ENCODE peak calls at places on chromosomes 5 and 9, in four cellular contexts. H is CD8-positive, alpha-beta T cell; S is neural progenitor cell; U is heart right ventricle. Y is an unnamed sample. For H3K4me1, the result is how much of the 10 kb centered on the place peaks cover.

GRCh38 chr9:38160613-38161215 is 91.7 kb upstream of the SHB start:
- DNase-seq in S (peak), U (peak), H (peak), Y (peak)

GRCh38 chr5:83562817-83563557 is 91.4 kb downstream of the VCAN start:
- DNase-seq in H (no peak), U (no peak), S (peak), Y (no peak)

GRCh38 chr5:87741891-87742290 is 329.2 kb upstream of the CCNH start:
- DNase-seq in U (no peak), H (no peak), S (peak), Y (no peak)

GRCh38 chr9:4499917-4500316 is 9.6 kb downstream of the SLC1A1 start:
- DNase-seq in S (no peak), U (no peak), H (no peak), Y (no peak)

GRCh38 chr9:91803143-91803940 is 146.7 kb downstream of the ROR2 start:
- DNase-seq in U (no peak), H (no peak), S (no peak), Y (no peak)

GRCh38 chr9:16099901-16100300 is 547.1 kb downstream of the CCDC171 start:
- DNase-seq in H (no peak), U (no peak), S (no peak), Y (no peak)

GRCh38 chr9:38129366-38129765 is 60.3 kb upstream of the SHB start:
- DNase-seq in H (no peak), S (no peak), U (no peak), Y (no peak)

GRCh38 chr5:1011741-1012315 is 3.2 kb downstream of the NKD2 start:
- DNase-seq in H (no peak), U (no peak), S (no peak), Y (no peak)

GRCh38 chr9:122223435-122223834 is 5.3 kb downstream of the LHX6 start:
- DNase-seq in H (no peak), U (no peak), S (no peak), Y (no peak)

GRCh38 chr5:16412556-16412955 is 53.0 kb downstream of the ZNF622 start:
- DNase-seq in H (no peak), U (no peak), S (no peak), Y (no peak)

GRCh38 chr9:97528529-97529230 is 27.2 kb downstream of the TMOD1 start:
- DNase-seq in H (no peak), S (no peak), U (peak), Y (no peak)

GRCh38 chr5:112687306-112687705 is 50.4 kb upstream of the APC start:
- DNase-seq in H (no peak), S (peak), U (no peak), Y (no peak)
- H3K27ac ChIP-seq in H (no peak), S (no peak), U (no peak), Y (no peak)

GRCh38 chr9:112898872-112899281 is 8.2 kb upstream of the SLC46A2 start:
- DNase-seq in H (no peak), S (no peak), U (no peak), Y (no peak)

GRCh38 chr9:112896131-112896530 is 5.5 kb upstream of the SLC46A2 start:
- DNase-seq in H (no peak), S (no peak), U (no peak), Y (no peak)

GRCh38 chr9:112905084-112905483 is 14.4 kb upstream of the SLC46A2 start:
- DNase-seq in H (no peak), S (no peak), U (no peak), Y (no peak)

GRCh38 chr9:112900901-112901300 is 10.2 kb upstream of the SLC46A2 start:
- DNase-seq in H (no peak), U (no peak), S (no peak), Y (no peak)
- H3K4me1 ChIP-seq in H (under half), U (under half), S (under half), Y (under half)

GRCh38 chr5:78983601-78984000 is 1.5 kb downstream of the ARSB start:
- DNase-seq in U (no peak), S (no peak), H (no peak), Y (no peak)
- H3K4me3 ChIP-seq in U (peak), S (peak), H (peak), Y (peak)

DNA sequence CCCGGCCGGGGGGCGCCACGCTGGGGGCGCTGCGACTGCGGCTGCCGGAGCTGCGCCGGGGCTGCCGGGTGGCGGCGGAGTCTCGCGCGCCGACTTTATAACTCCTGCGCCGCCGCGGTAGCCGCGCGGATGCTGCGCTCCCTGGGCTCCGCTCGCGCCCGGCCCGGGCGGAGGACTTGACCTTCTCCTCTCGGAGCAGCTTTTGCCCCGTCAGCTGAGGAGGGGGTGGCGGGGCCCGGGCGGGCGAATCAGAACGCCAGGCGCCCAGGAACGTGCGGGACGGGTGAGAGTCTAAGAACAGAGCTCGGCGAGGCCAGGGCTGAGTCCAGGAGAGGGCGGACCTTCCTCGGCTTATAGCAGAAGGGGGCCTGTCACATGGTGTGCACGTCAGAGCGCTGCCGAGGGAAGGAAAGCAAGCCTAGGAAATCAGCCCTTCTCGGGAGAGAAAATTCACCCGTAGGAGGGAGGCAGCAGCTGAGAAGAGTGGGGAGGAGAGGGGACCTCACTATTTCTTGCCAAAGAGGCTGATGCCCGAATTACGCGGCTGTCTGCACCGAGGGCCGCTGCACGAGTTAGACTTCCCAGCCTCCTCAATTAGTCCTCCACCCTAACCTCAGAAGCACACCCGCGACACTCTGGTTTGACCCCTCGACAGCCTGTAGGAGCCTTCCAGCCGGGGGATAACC is at the start of gene FOXD1:
- DNase-seq in S (peak), U (peak), H (no peak), Y (peak)
- H3K27ac ChIP-seq in S (no peak), U (no peak), H (no peak), Y (no peak)

DNA sequence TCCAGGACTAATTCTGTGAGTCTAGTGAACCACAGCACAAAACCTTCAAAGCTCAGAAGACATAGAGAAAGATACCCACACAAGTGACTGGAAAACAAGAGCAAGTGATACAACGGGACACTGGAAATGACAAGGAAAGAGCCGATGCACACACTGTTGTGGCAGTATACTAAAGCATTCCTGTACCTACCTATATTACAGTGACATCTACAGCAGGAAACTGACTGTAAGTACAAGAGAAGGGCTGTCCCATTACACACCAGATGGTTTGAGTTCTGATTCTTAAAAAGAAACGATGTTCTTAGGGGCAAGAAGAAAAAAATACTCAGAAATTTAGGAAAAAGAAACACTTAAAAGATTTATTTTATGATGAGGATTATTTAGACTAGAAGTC is 18.5 kb downstream of the TMEM245 start:
- DNase-seq in H (no peak), S (no peak), U (no peak), Y (no peak)
- H3K4me1 ChIP-seq in H (half or more), S (under half), U (half or more), Y (half or more)

DNA sequence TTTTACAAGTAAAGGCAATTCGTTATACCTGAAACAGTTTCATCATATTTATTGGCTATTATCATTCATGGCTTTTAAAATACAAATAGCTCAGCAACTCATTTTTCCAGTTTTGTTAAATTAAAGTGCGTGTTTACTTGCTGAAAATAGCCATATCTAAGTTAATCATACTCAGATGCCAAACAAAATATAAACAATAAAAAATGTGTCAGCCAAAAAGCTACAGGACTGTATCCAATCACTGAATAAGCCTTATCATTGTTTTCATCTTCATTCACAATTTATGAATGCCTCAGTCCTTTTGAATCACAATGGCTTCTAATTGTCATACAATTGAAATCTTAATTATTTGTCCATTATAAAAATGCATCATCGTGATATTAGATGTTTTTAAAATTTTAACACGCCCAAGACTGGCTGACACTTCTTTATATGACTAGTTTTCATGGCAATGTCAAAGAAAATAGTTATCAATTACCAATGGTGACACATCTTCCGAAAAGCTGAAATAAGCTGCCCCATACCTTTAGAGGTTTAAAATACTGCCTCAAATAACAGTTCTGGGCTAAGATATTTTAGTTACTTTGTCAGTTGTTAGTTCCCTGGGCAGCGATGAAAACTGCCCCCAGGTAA is 1.9 kb downstream of the NFIB start:
- DNase-seq in H (no peak), S (no peak), U (no peak), Y (no peak)
- H3K4me3 ChIP-seq in H (no peak), S (no peak), U (peak), Y (peak)

Y was measured in gastrocnemius medialis.